ENCODE peak calls at places on chromosomes 16 and 17, in eight cellular contexts. C is SK-N-SH, Q is AG04450, S is Calu3, O is progenitor cell of endocrine pancreas, J is BJ, G is HCT116, I is DND-41. K is an unnamed sample.

GRCh38 chr17:74513987-74514631 is 17.2 kb downstream of the CD300LB start:
- DNase-seq in C (no peak), Q (no peak), S (peak; percentile 16), O (no peak), J (no peak), G (peak; percentile 88), I (peak; percentile 33), K (no peak)

GRCh38 chr17:19242323-19242722 is 5.2 kb downstream of the EPN2 start:
- DNase-seq in C (no peak), Q (no peak), S (peak; percentile 25), O (no peak), J (no peak), G (peak; percentile 16), I (no peak), K (no peak)

GRCh38 chr16:81625544-81626152 is 153.4 kb upstream of the PLCG2 start:
- DNase-seq in C (no peak), Q (no peak), S (peak; percentile 65), O (no peak), J (no peak), G (no peak), I (no peak), K (peak; percentile 65)

GRCh38 chr17:59607817-59608403 is 11.8 kb upstream of the CLTC start:
- DNase-seq in C (peak; percentile 36), Q (no peak), S (no peak), O (no peak), J (no peak), G (no peak), I (peak; percentile 14), K (no peak)

GRCh38 chr17:57420674-57421392 is 164.5 kb downstream of the MSI2 start:
- DNase-seq in C (peak; percentile 79), Q (no peak), S (no peak), O (no peak), J (no peak), G (no peak), I (no peak), K (no peak)

GRCh38 chr17:4565209-4566141 is 5.1 kb upstream of the GGT6 start:
- DNase-seq in C (peak; percentile 78), Q (peak; percentile 38), S (peak; percentile 42), O (peak; percentile 29), J (no peak), G (peak; percentile 84), I (peak; percentile 75), K (peak; percentile 73)

GRCh38 chr17:28173071-28173561 is 130.6 kb downstream of the NLK start:
- DNase-seq in C (no peak), Q (no peak), S (no peak), O (no peak), J (no peak), G (no peak), I (no peak), K (no peak)

GRCh38 chr17:9021158-9021984 is at the start of gene NTN1:
- DNase-seq in C (peak; percentile 65), Q (no peak), S (no peak), O (peak; percentile 46), J (no peak), G (no peak), I (peak; percentile 80), K (no peak)

GRCh38 chr16:79247386-79247785 is 353.2 kb downstream of the MAF start:
- DNase-seq in C (no peak), Q (no peak), S (no peak), O (no peak), J (no peak), G (no peak), I (no peak), K (no peak)

GRCh38 chr17:12388206-12388605 is 277.5 kb upstream of the MYOCD start:
- DNase-seq in C (no peak), Q (peak; percentile 54), S (no peak), O (no peak), J (peak; percentile 52), G (no peak), I (no peak), K (no peak)

GRCh38 chr17:64458756-64459155 is 9.8 kb downstream of the MILR1 start:
- DNase-seq in C (no peak), Q (no peak), S (no peak), O (no peak), J (no peak), G (no peak), I (no peak), K (no peak)

GRCh38 chr17:56269509-56269908 is 116.2 kb downstream of the ANKFN1 start:
- DNase-seq in C (no peak), Q (no peak), S (no peak), O (no peak), J (peak; percentile 31), G (no peak), I (no peak), K (no peak)

GRCh38 chr17:74736423-74737298 is at the start of gene RAB37:
- DNase-seq in C (peak; percentile 82), Q (no peak), S (peak; percentile 52), O (peak; percentile 56), J (no peak), G (peak; percentile 47), I (peak; percentile 48), K (no peak)

GRCh38 chr16:53946745-53947386 is 242.9 kb downstream of the FTO start:
- DNase-seq in C (no peak), Q (no peak), S (no peak), O (no peak), J (no peak), G (no peak), I (peak; percentile 75), K (no peak)

GRCh38 chr17:14553847-14554246 is 253.0 kb downstream of the HS3ST3B1 start:
- DNase-seq in C (no peak), Q (no peak), S (no peak), O (no peak), J (no peak), G (no peak), I (no peak), K (no peak)
- TF ChIP-seq CTCF in C (no peak), Q (no peak), S (no peak), O (no peak), J (no peak), G (no peak), I (peak; percentile 35), K (no peak)

GRCh38 chr16:84986102-84986501 is 25.2 kb downstream of the ZDHHC7 start:
- DNase-seq in C (no peak), Q (no peak), S (no peak), O (no peak), J (no peak), G (no peak), I (no peak), K (peak; percentile 57)

GRCh38 chr16:84989791-84990620 is 21.3 kb downstream of the ZDHHC7 start:
- DNase-seq in C (no peak), Q (no peak), S (no peak), O (no peak), J (no peak), G (no peak), I (no peak), K (peak; percentile 38)

GRCh38 chr16:84990782-84991181 is 20.6 kb downstream of the ZDHHC7 start:
- DNase-seq in C (no peak), Q (no peak), S (no peak), O (no peak), J (no peak), G (no peak), I (no peak), K (no peak)

GRCh38 chr16:84986879-84987278 is 24.5 kb downstream of the ZDHHC7 start:
- DNase-seq in C (no peak), Q (no peak), S (no peak), O (no peak), J (no peak), G (no peak), I (no peak), K (no peak)

GRCh38 chr16:84988328-84989080 is 22.8 kb downstream of the ZDHHC7 start:
- DNase-seq in C (no peak), Q (no peak), S (no peak), O (no peak), J (no peak), G (no peak), I (no peak), K (no peak)
- TF ChIP-seq CTCF in C (peak; percentile 19), Q (no peak), S (no peak), O (no peak), J (no peak), G (no peak), I (no peak), K (no peak)

DNA sequence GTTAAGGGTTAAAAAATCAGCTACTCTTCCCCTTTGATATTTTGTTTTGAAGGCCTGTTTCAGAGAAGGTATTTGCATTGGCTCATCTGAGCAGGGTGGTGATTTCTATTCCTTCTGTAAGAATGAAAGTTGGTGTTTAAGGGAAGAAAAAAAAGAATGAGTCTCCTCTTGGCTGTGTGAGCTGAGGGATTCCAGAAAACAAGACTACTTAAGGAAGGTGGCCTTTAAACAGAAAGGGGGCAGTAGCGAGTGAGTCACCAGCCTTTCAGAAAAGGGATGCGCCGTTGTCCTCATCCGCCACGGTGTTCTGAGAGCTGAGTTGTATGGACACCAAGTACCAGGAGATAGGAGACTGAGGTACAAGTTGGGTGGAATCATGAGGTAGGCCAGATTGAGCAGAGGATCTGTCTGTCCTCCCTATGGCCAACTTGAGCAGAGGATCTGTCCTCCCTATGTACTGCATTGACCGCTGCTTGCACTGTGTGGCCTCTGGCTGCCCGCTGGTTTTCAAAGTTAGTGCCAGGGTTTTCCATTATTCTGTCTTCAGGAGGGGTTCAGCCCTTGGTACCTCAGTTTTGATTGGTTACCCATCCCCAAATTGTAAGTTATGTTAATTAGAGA is 8.2 kb downstream of the PRKCA start:
- DNase-seq in C (no peak), Q (no peak), S (no peak), O (no peak), J (no peak), G (no peak), I (no peak), K (no peak)
- TF ChIP-seq CTCF in C (peak; percentile 49), Q (peak; percentile 21), S (no peak), O (no peak), J (no peak), G (peak; percentile 11), I (peak; percentile 30), K (no peak)

GRCh38 chr17:82121660-82122629 is 23.9 kb upstream of the FASN start:
- DNase-seq in C (peak; percentile 55), Q (no peak), S (no peak), O (no peak), J (no peak), G (no peak), I (peak; percentile 26), K (no peak)

GRCh38 chr17:82126479-82127314 is 28.7 kb upstream of the FASN start:
- DNase-seq in C (peak; percentile 26), Q (no peak), S (no peak), O (no peak), J (no peak), G (no peak), I (peak; percentile 90), K (no peak)

GRCh38 chr17:82121246-82121645 is 23.2 kb upstream of the FASN start:
- DNase-seq in C (peak; percentile 23), Q (no peak), S (no peak), O (no peak), J (no peak), G (no peak), I (no peak), K (no peak)

GRCh38 chr17:82127315-82127595 is 29.2 kb upstream of the FASN start:
- DNase-seq in C (no peak), Q (no peak), S (no peak), O (no peak), J (no peak), G (no peak), I (no peak), K (no peak)

DNA sequence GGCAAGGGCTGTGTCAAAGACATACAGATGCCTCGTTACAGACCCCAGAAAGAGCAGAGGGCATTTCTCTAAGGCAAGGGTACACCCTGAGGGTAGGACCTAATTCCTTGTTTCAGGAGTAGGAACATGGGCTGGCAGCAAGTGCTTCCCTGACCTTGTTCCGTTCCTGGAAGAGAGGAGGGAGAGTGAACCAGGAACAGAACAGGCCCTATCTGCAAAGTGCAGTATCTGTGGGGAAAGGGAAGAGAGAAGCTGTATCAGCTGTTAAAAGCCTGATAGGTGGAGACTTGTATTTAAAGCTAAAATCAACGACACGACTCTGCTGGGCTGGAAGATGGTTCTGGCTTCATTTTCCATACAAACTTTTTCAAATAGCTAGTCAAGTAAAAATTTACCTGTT is 26.1 kb upstream of the FASN start:
- DNase-seq in C (no peak), Q (no peak), S (no peak), O (no peak), J (no peak), G (no peak), I (no peak), K (no peak)
- TF ChIP-seq CTCF in C (no peak), Q (no peak), S (no peak), O (no peak), J (no peak), G (no peak), I (no peak), K (no peak)